ENCODE peak calls at places on chromosomes 4 and X, in five cellular contexts. T, Y, F, C and E are unnamed samples.

GRCh38 chrX:8455600-8455999 is 9.0 kb upstream of the VCX3B start:
- DNase-seq in T (no peak), Y (peak), F (no peak), C (no peak), E (no peak)

GRCh38 chr4:117357422-117357821 is 272.0 kb upstream of the TRAM1L1 start:
- DNase-seq in T (no peak), Y (peak), F (no peak), C (no peak), E (peak)

GRCh38 chr4:10524196-10524833 is 67.1 kb upstream of the ZNF518B start:
- DNase-seq in T (no peak), Y (peak), F (no peak), C (no peak), E (no peak)

GRCh38 chr4:6364581-6364980 is 94.9 kb downstream of the WFS1 start:
- DNase-seq in T (no peak), Y (no peak), F (no peak), C (no peak), E (no peak)

GRCh38 chr4:149885896-149886295 is 70.3 kb upstream of the IQCM start:
- DNase-seq in T (no peak), Y (peak), F (no peak), C (no peak), E (no peak)

GRCh38 chrX:151702021-151702714 is 6.9 kb downstream of the PRRG3 start:
- DNase-seq in T (no peak), Y (no peak), F (no peak), C (no peak), E (no peak)

GRCh38 chr4:41360214-41360910 is 103.6 kb downstream of the UCHL1 start:
- DNase-seq in T (peak), Y (peak), F (peak), C (peak), E (peak)

GRCh38 chr4:37988670-37989069 is 28.5 kb downstream of the PTTG2 start:
- DNase-seq in T (no peak), Y (no peak), F (no peak), C (no peak), E (no peak)

GRCh38 chr4:26020083-26020668 is 106.2 kb downstream of the SMIM20 start:
- DNase-seq in T (no peak), Y (peak), F (no peak), C (no peak), E (no peak)

DNA sequence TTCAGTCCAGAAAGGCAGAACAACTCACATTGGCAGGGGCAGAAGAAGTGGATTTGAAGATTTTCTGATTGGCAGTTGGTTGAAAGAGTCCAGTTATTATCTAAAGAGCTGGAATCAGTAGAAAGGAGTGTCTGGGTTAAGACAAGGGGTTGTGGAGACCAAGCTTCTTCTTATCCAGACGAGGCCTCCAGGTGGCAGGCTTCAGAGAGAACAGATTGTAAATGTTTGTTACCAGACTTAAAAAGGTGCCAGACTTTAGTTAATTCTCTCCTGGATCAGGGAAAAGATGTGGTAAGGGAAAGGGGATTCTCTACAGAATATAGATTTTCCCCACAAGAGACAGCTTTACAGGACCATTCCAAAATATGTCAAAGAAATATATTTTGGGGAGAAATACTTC is 36.7 kb upstream of the TLR3 start:
- DNase-seq in T (no peak), Y (peak), F (no peak), C (no peak), E (no peak)
- TF ChIP-seq CTCF in T (no peak), Y (peak), F (no peak), C (peak), E (no peak)

DNA sequence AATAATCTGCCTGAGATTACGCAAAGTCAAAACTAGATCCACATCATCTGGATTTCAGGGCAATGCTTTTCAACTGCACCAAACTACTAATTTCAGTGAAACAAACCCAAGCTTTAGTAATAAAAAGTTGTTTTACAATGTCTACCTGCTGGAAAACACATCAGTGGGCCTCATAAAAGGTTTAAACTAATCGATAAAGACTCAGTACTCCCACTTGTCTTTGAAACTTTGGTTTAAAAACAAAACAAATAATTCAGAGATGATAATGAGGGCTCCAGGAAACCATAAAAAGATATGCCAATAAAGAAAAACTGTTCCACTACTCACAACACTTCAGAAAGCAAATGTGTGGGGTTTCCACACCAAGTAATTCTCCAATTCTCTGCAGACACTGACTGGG is 10.2 kb downstream of the PSMD10 start:
- DNase-seq in T (no peak), Y (no peak), F (no peak), C (no peak), E (no peak)
- TF ChIP-seq CTCF in T (no peak), Y (no peak), F (no peak), C (no peak), E (no peak)

GRCh38 chr4:131644619-131645018 is 1504.5 kb upstream of the PCDH10 start:
- DNase-seq in T (peak), Y (peak), F (no peak), C (peak), E (peak)
- TF ChIP-seq CTCF in T (no peak), Y (peak), F (no peak), C (peak), E (no peak)

DNA sequence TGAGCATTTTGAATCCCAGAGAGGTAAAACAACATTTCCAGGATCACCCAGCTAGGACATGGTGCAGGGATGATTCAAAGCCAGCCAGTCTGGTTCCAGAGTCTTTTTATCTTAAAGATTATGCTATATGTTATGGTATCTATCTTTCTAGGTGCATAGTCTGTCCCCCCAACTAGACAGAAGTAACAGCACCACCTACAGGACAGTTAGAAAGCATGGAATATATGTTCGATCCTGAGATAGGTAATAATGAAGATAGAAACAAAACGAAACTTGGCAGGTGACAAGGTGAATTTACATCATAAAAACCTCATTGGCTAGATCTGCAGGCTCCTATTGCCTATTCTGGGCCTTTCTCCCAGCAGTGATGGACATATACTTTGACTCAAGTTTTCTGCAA is 723.2 kb downstream of the SMARCA1 start:
- DNase-seq in T (no peak), Y (no peak), F (no peak), C (no peak), E (no peak)
- TF ChIP-seq CTCF in T (no peak), Y (no peak), F (no peak), C (peak), E (peak)